ENCODE peak calls at places on chromosome 2, in eight cellular contexts. One of them, this sample, is unnamed.

GRCh38 chr2:10331702-10332401 is 29.1 kb downstream of the HPCAL1 start:
- DNase-seq in activated CD4-positive, alpha-beta T cell treated with anti-CD3 and anti-CD28 coated beads, Interleukin-2, amount 10 ng/mL, durations not matched to agents 7 days and 5 days: peak; percentile 51
- DNase-seq in GM12891: peak; percentile 48
- DNase-seq in aorta: peak; percentile 76
- DNase-seq in caudate nucleus: no peak
- DNase-seq in DMS153: peak; percentile 70
- DNase-seq in T-helper 17 cell: no peak
- DNase-seq in psoas muscle: no peak
- DNase-seq in this sample: no peak

GRCh38 chr2:219689676-219690628 is 62.5 kb downstream of the SLC4A3 start:
- DNase-seq in caudate nucleus: no peak
- DNase-seq in psoas muscle: no peak
- DNase-seq in aorta: no peak
- DNase-seq in GM12891: peak; percentile 14
- DNase-seq in T-helper 17 cell: no peak
- DNase-seq in DMS153: peak; percentile 16
- DNase-seq in activated CD4-positive, alpha-beta T cell treated with anti-CD3 and anti-CD28 coated beads, Interleukin-2, amount 10 ng/mL, durations not matched to agents 7 days and 5 days: peak; percentile 60
- DNase-seq in this sample: peak; percentile 16

GRCh38 chr2:18647731-18648130 is 58.4 kb upstream of the NT5C1B start:
- DNase-seq in caudate nucleus: no peak
- DNase-seq in activated CD4-positive, alpha-beta T cell treated with anti-CD3 and anti-CD28 coated beads, Interleukin-2, amount 10 ng/mL, durations not matched to agents 7 days and 5 days: no peak
- DNase-seq in T-helper 17 cell: no peak
- DNase-seq in DMS153: no peak
- DNase-seq in aorta: no peak
- DNase-seq in psoas muscle: no peak
- DNase-seq in GM12891: no peak
- DNase-seq in this sample: no peak

GRCh38 chr2:30664761-30665358 is 142.4 kb downstream of the CAPN13 start:
- DNase-seq in DMS153: no peak
- DNase-seq in psoas muscle: peak; percentile 40
- DNase-seq in T-helper 17 cell: no peak
- DNase-seq in aorta: peak; percentile 60
- DNase-seq in GM12891: no peak
- DNase-seq in activated CD4-positive, alpha-beta T cell treated with anti-CD3 and anti-CD28 coated beads, Interleukin-2, amount 10 ng/mL, durations not matched to agents 7 days and 5 days: no peak
- DNase-seq in caudate nucleus: no peak
- DNase-seq in this sample: no peak

GRCh38 chr2:235939471-235939870 is 228.7 kb downstream of the GBX2 start:
- DNase-seq in DMS153: no peak
- DNase-seq in T-helper 17 cell: no peak
- DNase-seq in aorta: no peak
- DNase-seq in activated CD4-positive, alpha-beta T cell treated with anti-CD3 and anti-CD28 coated beads, Interleukin-2, amount 10 ng/mL, durations not matched to agents 7 days and 5 days: no peak
- DNase-seq in caudate nucleus: no peak
- DNase-seq in psoas muscle: no peak
- DNase-seq in GM12891: no peak
- DNase-seq in this sample: no peak

GRCh38 chr2:71471276-71471675 is 17.9 kb downstream of the DYSF start:
- DNase-seq in activated CD4-positive, alpha-beta T cell treated with anti-CD3 and anti-CD28 coated beads, Interleukin-2, amount 10 ng/mL, durations not matched to agents 7 days and 5 days: no peak
- DNase-seq in GM12891: no peak
- DNase-seq in caudate nucleus: no peak
- DNase-seq in DMS153: no peak
- DNase-seq in aorta: no peak
- DNase-seq in psoas muscle: no peak
- DNase-seq in T-helper 17 cell: no peak
- DNase-seq in this sample: no peak

GRCh38 chr2:226483745-226484619 is 315.6 kb downstream of the IRS1 start:
- DNase-seq in psoas muscle: no peak
- DNase-seq in aorta: no peak
- DNase-seq in T-helper 17 cell: no peak
- DNase-seq in activated CD4-positive, alpha-beta T cell treated with anti-CD3 and anti-CD28 coated beads, Interleukin-2, amount 10 ng/mL, durations not matched to agents 7 days and 5 days: no peak
- DNase-seq in caudate nucleus: no peak
- DNase-seq in GM12891: no peak
- DNase-seq in DMS153: no peak
- DNase-seq in this sample: no peak

GRCh38 chr2:68330691-68331090 is 10.9 kb upstream of the CNRIP1 start:
- DNase-seq in DMS153: no peak
- DNase-seq in aorta: no peak
- DNase-seq in psoas muscle: no peak
- DNase-seq in T-helper 17 cell: no peak
- DNase-seq in caudate nucleus: no peak
- DNase-seq in GM12891: no peak
- DNase-seq in activated CD4-positive, alpha-beta T cell treated with anti-CD3 and anti-CD28 coated beads, Interleukin-2, amount 10 ng/mL, durations not matched to agents 7 days and 5 days: no peak
- DNase-seq in this sample: no peak

GRCh38 chr2:96144481-96145027 is 686 bp downstream of the DUSP2 start:
- DNase-seq in T-helper 17 cell: peak; percentile 24
- DNase-seq in aorta: peak; percentile 66
- DNase-seq in caudate nucleus: no peak
- DNase-seq in GM12891: no peak
- DNase-seq in DMS153: no peak
- DNase-seq in activated CD4-positive, alpha-beta T cell treated with anti-CD3 and anti-CD28 coated beads, Interleukin-2, amount 10 ng/mL, durations not matched to agents 7 days and 5 days: peak; percentile 38
- DNase-seq in psoas muscle: no peak
- DNase-seq in this sample: no peak

GRCh38 chr2:216536725-216537124 is 38.1 kb downstream of the RPL37A start:
- DNase-seq in T-helper 17 cell: no peak
- DNase-seq in psoas muscle: peak; percentile 24
- DNase-seq in caudate nucleus: no peak
- DNase-seq in GM12891: no peak
- DNase-seq in DMS153: no peak
- DNase-seq in aorta: no peak
- DNase-seq in activated CD4-positive, alpha-beta T cell treated with anti-CD3 and anti-CD28 coated beads, Interleukin-2, amount 10 ng/mL, durations not matched to agents 7 days and 5 days: no peak
- DNase-seq in this sample: peak; percentile 14

GRCh38 chr2:8684421-8684884 is 2.6 kb downstream of the ID2 start:
- DNase-seq in DMS153: no peak
- DNase-seq in aorta: no peak
- DNase-seq in T-helper 17 cell: peak; percentile 21
- DNase-seq in activated CD4-positive, alpha-beta T cell treated with anti-CD3 and anti-CD28 coated beads, Interleukin-2, amount 10 ng/mL, durations not matched to agents 7 days and 5 days: peak; percentile 50
- DNase-seq in caudate nucleus: no peak
- DNase-seq in psoas muscle: no peak
- DNase-seq in GM12891: no peak
- DNase-seq in this sample: no peak

GRCh38 chr2:103788875-103789715 is 1027.3 kb downstream of the TMEM182 start:
- DNase-seq in activated CD4-positive, alpha-beta T cell treated with anti-CD3 and anti-CD28 coated beads, Interleukin-2, amount 10 ng/mL, durations not matched to agents 7 days and 5 days: no peak
- DNase-seq in psoas muscle: no peak
- DNase-seq in GM12891: no peak
- DNase-seq in aorta: no peak
- DNase-seq in DMS153: peak; percentile 5
- DNase-seq in T-helper 17 cell: no peak
- DNase-seq in caudate nucleus: peak; percentile 1
- DNase-seq in this sample: peak; percentile 60

GRCh38 chr2:64067326-64067725 is 48.1 kb upstream of the VPS54 start:
- DNase-seq in activated CD4-positive, alpha-beta T cell treated with anti-CD3 and anti-CD28 coated beads, Interleukin-2, amount 10 ng/mL, durations not matched to agents 7 days and 5 days: no peak
- DNase-seq in GM12891: no peak
- DNase-seq in aorta: no peak
- DNase-seq in caudate nucleus: no peak
- DNase-seq in psoas muscle: no peak
- DNase-seq in DMS153: no peak
- DNase-seq in T-helper 17 cell: no peak
- DNase-seq in this sample: no peak

GRCh38 chr2:127563458-127564428 is 28.3 kb downstream of the MYO7B start:
- DNase-seq in GM12891: peak; percentile 81
- DNase-seq in activated CD4-positive, alpha-beta T cell treated with anti-CD3 and anti-CD28 coated beads, Interleukin-2, amount 10 ng/mL, durations not matched to agents 7 days and 5 days: peak; percentile 52
- DNase-seq in aorta: no peak
- DNase-seq in psoas muscle: no peak
- DNase-seq in caudate nucleus: no peak
- DNase-seq in T-helper 17 cell: no peak
- DNase-seq in DMS153: no peak
- DNase-seq in this sample: no peak

GRCh38 chr2:6254446-6254845 is 562.3 kb downstream of the SOX11 start:
- DNase-seq in psoas muscle: no peak
- DNase-seq in GM12891: no peak
- DNase-seq in DMS153: peak; percentile 84
- DNase-seq in aorta: no peak
- DNase-seq in caudate nucleus: no peak
- DNase-seq in T-helper 17 cell: no peak
- DNase-seq in activated CD4-positive, alpha-beta T cell treated with anti-CD3 and anti-CD28 coated beads, Interleukin-2, amount 10 ng/mL, durations not matched to agents 7 days and 5 days: no peak
- DNase-seq in this sample: no peak

GRCh38 chr2:148524519-148524919 is 120.0 kb upstream of the EPC2 start:
- DNase-seq in caudate nucleus: no peak
- DNase-seq in psoas muscle: no peak
- DNase-seq in GM12891: no peak
- DNase-seq in DMS153: no peak
- DNase-seq in T-helper 17 cell: peak; percentile 37
- DNase-seq in activated CD4-positive, alpha-beta T cell treated with anti-CD3 and anti-CD28 coated beads, Interleukin-2, amount 10 ng/mL, durations not matched to agents 7 days and 5 days: peak; percentile 84
- DNase-seq in aorta: no peak
- DNase-seq in this sample: no peak

GRCh38 chr2:1788478-1788959 is 44.2 kb upstream of the PXDN start:
- DNase-seq in aorta: no peak
- DNase-seq in DMS153: no peak
- DNase-seq in GM12891: no peak
- DNase-seq in caudate nucleus: no peak
- DNase-seq in T-helper 17 cell: no peak
- DNase-seq in activated CD4-positive, alpha-beta T cell treated with anti-CD3 and anti-CD28 coated beads, Interleukin-2, amount 10 ng/mL, durations not matched to agents 7 days and 5 days: no peak
- DNase-seq in psoas muscle: no peak
- DNase-seq in this sample: no peak

GRCh38 chr2:43059183-43059897 is 167.1 kb downstream of the ZFP36L2 start:
- DNase-seq in activated CD4-positive, alpha-beta T cell treated with anti-CD3 and anti-CD28 coated beads, Interleukin-2, amount 10 ng/mL, durations not matched to agents 7 days and 5 days: peak; percentile 74
- DNase-seq in aorta: peak; percentile 91
- DNase-seq in GM12891: peak; percentile 47
- DNase-seq in caudate nucleus: no peak
- DNase-seq in T-helper 17 cell: peak; percentile 27
- DNase-seq in psoas muscle: peak; percentile 64
- DNase-seq in DMS153: no peak
- DNase-seq in this sample: peak; percentile 87

GRCh38 chr2:192570786-192571185 is 376.1 kb upstream of the TMEFF2 start:
- DNase-seq in T-helper 17 cell: no peak
- DNase-seq in psoas muscle: no peak
- DNase-seq in DMS153: no peak
- DNase-seq in GM12891: no peak
- DNase-seq in activated CD4-positive, alpha-beta T cell treated with anti-CD3 and anti-CD28 coated beads, Interleukin-2, amount 10 ng/mL, durations not matched to agents 7 days and 5 days: no peak
- DNase-seq in caudate nucleus: no peak
- DNase-seq in aorta: no peak
- DNase-seq in this sample: no peak

GRCh38 chr2:961786-962185 is 11.1 kb downstream of the SNTG2 start:
- DNase-seq in aorta: no peak
- DNase-seq in psoas muscle: no peak
- DNase-seq in caudate nucleus: no peak
- DNase-seq in GM12891: no peak
- DNase-seq in activated CD4-positive, alpha-beta T cell treated with anti-CD3 and anti-CD28 coated beads, Interleukin-2, amount 10 ng/mL, durations not matched to agents 7 days and 5 days: no peak
- DNase-seq in DMS153: no peak
- DNase-seq in T-helper 17 cell: no peak
- DNase-seq in this sample: no peak

GRCh38 chr2:104521247-104521646 is 332.7 kb upstream of the POU3F3 start:
- DNase-seq in aorta: no peak
- DNase-seq in caudate nucleus: no peak
- DNase-seq in T-helper 17 cell: no peak
- DNase-seq in activated CD4-positive, alpha-beta T cell treated with anti-CD3 and anti-CD28 coated beads, Interleukin-2, amount 10 ng/mL, durations not matched to agents 7 days and 5 days: no peak
- DNase-seq in DMS153: no peak
- DNase-seq in psoas muscle: no peak
- DNase-seq in GM12891: no peak
- DNase-seq in this sample: no peak

GRCh38 chr2:241344925-241345651 is 11.0 kb upstream of the FARP2 start:
- DNase-seq in psoas muscle: no peak
- DNase-seq in T-helper 17 cell: no peak
- DNase-seq in activated CD4-positive, alpha-beta T cell treated with anti-CD3 and anti-CD28 coated beads, Interleukin-2, amount 10 ng/mL, durations not matched to agents 7 days and 5 days: no peak
- DNase-seq in caudate nucleus: no peak
- DNase-seq in GM12891: no peak
- DNase-seq in DMS153: no peak
- DNase-seq in aorta: no peak
- DNase-seq in this sample: no peak

GRCh38 chr2:23656597-23656973 is 270.3 kb downstream of the ATAD2B start:
- DNase-seq in caudate nucleus: no peak
- DNase-seq in GM12891: no peak
- DNase-seq in T-helper 17 cell: no peak
- DNase-seq in DMS153: no peak
- DNase-seq in psoas muscle: peak; percentile 31
- DNase-seq in activated CD4-positive, alpha-beta T cell treated with anti-CD3 and anti-CD28 coated beads, Interleukin-2, amount 10 ng/mL, durations not matched to agents 7 days and 5 days: no peak
- DNase-seq in aorta: no peak
- DNase-seq in this sample: no peak

GRCh38 chr2:144513388-144514100 is 6.4 kb downstream of the ZEB2 start:
- DNase-seq in activated CD4-positive, alpha-beta T cell treated with anti-CD3 and anti-CD28 coated beads, Interleukin-2, amount 10 ng/mL, durations not matched to agents 7 days and 5 days: no peak
- DNase-seq in T-helper 17 cell: no peak
- DNase-seq in psoas muscle: peak; percentile 18
- DNase-seq in DMS153: no peak
- DNase-seq in GM12891: no peak
- DNase-seq in caudate nucleus: no peak
- DNase-seq in aorta: no peak
- DNase-seq in this sample: no peak

GRCh38 chr2:204483497-204484164 is 61.6 kb upstream of the PARD3B start:
- DNase-seq in aorta: no peak
- DNase-seq in T-helper 17 cell: no peak
- DNase-seq in GM12891: no peak
- DNase-seq in psoas muscle: no peak
- DNase-seq in caudate nucleus: no peak
- DNase-seq in activated CD4-positive, alpha-beta T cell treated with anti-CD3 and anti-CD28 coated beads, Interleukin-2, amount 10 ng/mL, durations not matched to agents 7 days and 5 days: no peak
- DNase-seq in DMS153: peak; percentile 41
- DNase-seq in this sample: no peak

GRCh38 chr2:121256720-121257475 is 28.1 kb downstream of the TFCP2L1 start:
- DNase-seq in activated CD4-positive, alpha-beta T cell treated with anti-CD3 and anti-CD28 coated beads, Interleukin-2, amount 10 ng/mL, durations not matched to agents 7 days and 5 days: no peak
- DNase-seq in T-helper 17 cell: no peak
- DNase-seq in GM12891: no peak
- DNase-seq in psoas muscle: no peak
- DNase-seq in caudate nucleus: no peak
- DNase-seq in aorta: no peak
- DNase-seq in DMS153: no peak
- DNase-seq in this sample: no peak

GRCh38 chr2:227188292-227188691 is 23.9 kb downstream of the COL4A3 start:
- DNase-seq in GM12891: no peak
- DNase-seq in psoas muscle: no peak
- DNase-seq in DMS153: no peak
- DNase-seq in activated CD4-positive, alpha-beta T cell treated with anti-CD3 and anti-CD28 coated beads, Interleukin-2, amount 10 ng/mL, durations not matched to agents 7 days and 5 days: no peak
- DNase-seq in aorta: no peak
- DNase-seq in T-helper 17 cell: no peak
- DNase-seq in caudate nucleus: no peak
- DNase-seq in this sample: no peak

GRCh38 chr2:27856386-27856785 is 33.8 kb downstream of the RBKS start:
- DNase-seq in caudate nucleus: no peak
- DNase-seq in psoas muscle: no peak
- DNase-seq in activated CD4-positive, alpha-beta T cell treated with anti-CD3 and anti-CD28 coated beads, Interleukin-2, amount 10 ng/mL, durations not matched to agents 7 days and 5 days: no peak
- DNase-seq in T-helper 17 cell: no peak
- DNase-seq in GM12891: no peak
- DNase-seq in DMS153: no peak
- DNase-seq in aorta: no peak
- DNase-seq in this sample: no peak

GRCh38 chr2:763766-764525 is 86.7 kb upstream of the TMEM18 start:
- DNase-seq in T-helper 17 cell: no peak
- DNase-seq in GM12891: no peak
- DNase-seq in caudate nucleus: no peak
- DNase-seq in DMS153: no peak
- DNase-seq in psoas muscle: no peak
- DNase-seq in aorta: no peak
- DNase-seq in activated CD4-positive, alpha-beta T cell treated with anti-CD3 and anti-CD28 coated beads, Interleukin-2, amount 10 ng/mL, durations not matched to agents 7 days and 5 days: no peak
- DNase-seq in this sample: no peak

GRCh38 chr2:58448845-58449244 is 207.7 kb upstream of the FANCL start:
- DNase-seq in T-helper 17 cell: no peak
- DNase-seq in psoas muscle: no peak
- DNase-seq in GM12891: no peak
- DNase-seq in activated CD4-positive, alpha-beta T cell treated with anti-CD3 and anti-CD28 coated beads, Interleukin-2, amount 10 ng/mL, durations not matched to agents 7 days and 5 days: no peak
- DNase-seq in DMS153: no peak
- DNase-seq in caudate nucleus: no peak
- DNase-seq in aorta: no peak
- DNase-seq in this sample: no peak

GRCh38 chr2:68689553-68690537 is 44.8 kb upstream of the ARHGAP25 start:
- DNase-seq in GM12891: peak; percentile 19
- DNase-seq in caudate nucleus: no peak
- DNase-seq in activated CD4-positive, alpha-beta T cell treated with anti-CD3 and anti-CD28 coated beads, Interleukin-2, amount 10 ng/mL, durations not matched to agents 7 days and 5 days: peak; percentile 9
- DNase-seq in aorta: no peak
- DNase-seq in T-helper 17 cell: no peak
- DNase-seq in DMS153: no peak
- DNase-seq in psoas muscle: no peak
- DNase-seq in this sample: no peak

GRCh38 chr2:148603562-148603920 is 41.0 kb upstream of the EPC2 start:
- DNase-seq in aorta: no peak
- DNase-seq in caudate nucleus: no peak
- DNase-seq in T-helper 17 cell: no peak
- DNase-seq in DMS153: no peak
- DNase-seq in GM12891: peak; percentile 57
- DNase-seq in activated CD4-positive, alpha-beta T cell treated with anti-CD3 and anti-CD28 coated beads, Interleukin-2, amount 10 ng/mL, durations not matched to agents 7 days and 5 days: peak; percentile 10
- DNase-seq in psoas muscle: no peak
- DNase-seq in this sample: no peak

GRCh38 chr2:84495539-84496146 is 20.7 kb upstream of the DNAH6 start:
- DNase-seq in T-helper 17 cell: peak; percentile 9
- DNase-seq in activated CD4-positive, alpha-beta T cell treated with anti-CD3 and anti-CD28 coated beads, Interleukin-2, amount 10 ng/mL, durations not matched to agents 7 days and 5 days: peak; percentile 63
- DNase-seq in caudate nucleus: no peak
- DNase-seq in GM12891: no peak
- DNase-seq in psoas muscle: no peak
- DNase-seq in DMS153: peak; percentile 24
- DNase-seq in aorta: no peak
- DNase-seq in this sample: peak; percentile 43

GRCh38 chr2:86825728-86826386 is 35.1 kb upstream of the CD8A start:
- DNase-seq in GM12891: no peak
- DNase-seq in caudate nucleus: no peak
- DNase-seq in psoas muscle: no peak
- DNase-seq in DMS153: no peak
- DNase-seq in T-helper 17 cell: no peak
- DNase-seq in aorta: no peak
- DNase-seq in activated CD4-positive, alpha-beta T cell treated with anti-CD3 and anti-CD28 coated beads, Interleukin-2, amount 10 ng/mL, durations not matched to agents 7 days and 5 days: peak; percentile 62
- DNase-seq in this sample: no peak